ENCODE peak calls at places on chromosome 21, in eight cellular contexts. B is CD8-positive, alpha-beta T cell; V is NCI-H2107; A is fibroblast of the conjunctiva; F is prostate gland; O is H4; P is T-helper 1 cell; H is fibroblast of lung. Q is an unnamed sample.
A peak's percentile ranks its signal among the peaks of the same experiment; 100 is the strongest.

GRCh38 chr21:25938673-25939395 is 204.1 kb downstream of the GABPA start:
- DNase-seq in B (no peak), V (no peak), A (no peak), F (peak; percentile 47), O (no peak), P (no peak), H (no peak), Q (no peak)

GRCh38 chr21:44739316-44739715 is 27.9 kb upstream of the TSPEAR start:
- DNase-seq in B (no peak), V (no peak), A (no peak), F (no peak), O (no peak), P (no peak), H (no peak), Q (no peak)

GRCh38 chr21:32114434-32115063 is 164.3 kb downstream of the MIS18A start:
- DNase-seq in B (no peak), V (no peak), A (peak; percentile 30), F (no peak), O (no peak), P (no peak), H (no peak), Q (no peak)

GRCh38 chr21:45142916-45143315 is 68.5 kb downstream of the ADARB1 start:
- DNase-seq in B (no peak), V (no peak), A (no peak), F (no peak), O (no peak), P (no peak), H (no peak), Q (no peak)

GRCh38 chr21:15060776-15061175 is 4.0 kb downstream of the NRIP1 start:
- DNase-seq in B (no peak), V (no peak), A (no peak), F (no peak), O (no peak), P (no peak), H (no peak), Q (no peak)

GRCh38 chr21:40841524-40842196 is 5.3 kb downstream of the DSCAM start:
- DNase-seq in B (no peak), V (peak; percentile 88), A (no peak), F (peak; percentile 64), O (peak; percentile 40), P (no peak), H (no peak), Q (no peak)

GRCh38 chr21:39969691-39970364 is 102.6 kb downstream of the PCP4 start:
- DNase-seq in B (no peak), V (no peak), A (no peak), F (no peak), O (no peak), P (no peak), H (no peak), Q (no peak)

GRCh38 chr21:46537026-46537425 is 67.9 kb downstream of the S100B start:
- DNase-seq in B (no peak), V (no peak), A (no peak), F (no peak), O (no peak), P (no peak), H (no peak), Q (no peak)

GRCh38 chr21:36478941-36479340 is 981 bp downstream of the CLDN14 start:
- DNase-seq in B (no peak), V (no peak), A (no peak), F (no peak), O (no peak), P (no peak), H (no peak), Q (no peak)

GRCh38 chr21:35476616-35477395 is 427.7 kb upstream of the RUNX1 start:
- DNase-seq in B (no peak), V (no peak), A (peak; percentile 22), F (no peak), O (peak; percentile 20), P (no peak), H (peak; percentile 65), Q (no peak)

GRCh38 chr21:37870229-37870628 is 46.0 kb downstream of the KCNJ6 start:
- DNase-seq in B (no peak), V (no peak), A (no peak), F (no peak), O (no peak), P (no peak), H (no peak), Q (no peak)

GRCh38 chr21:45020629-45021427 is 53.6 kb upstream of the ADARB1 start:
- DNase-seq in B (no peak), V (no peak), A (no peak), F (no peak), O (no peak), P (no peak), H (peak; percentile 16), Q (no peak)

GRCh38 chr21:42527127-42527488 is 13.5 kb downstream of the SLC37A1 start:
- DNase-seq in B (no peak), V (no peak), A (no peak), F (no peak), O (no peak), P (no peak), H (no peak), Q (no peak)

GRCh38 chr21:31252611-31253010 is 91.5 kb downstream of the TIAM1 start:
- DNase-seq in B (no peak), V (no peak), A (no peak), F (no peak), O (no peak), P (no peak), H (no peak), Q (no peak)

GRCh38 chr21:44496900-44497550 is 41.7 kb downstream of the LRRC3 start:
- DNase-seq in B (no peak), V (peak; percentile 72), A (no peak), F (no peak), O (no peak), P (no peak), H (no peak), Q (no peak)

GRCh38 chr21:29716753-29717152 is 223.0 kb downstream of the GRIK1 start:
- DNase-seq in B (no peak), V (no peak), A (no peak), F (no peak), O (no peak), P (no peak), H (no peak), Q (no peak)

GRCh38 chr21:34612557-34612956 is 2.4 kb downstream of the RCAN1 start:
- DNase-seq in B (no peak), V (no peak), A (no peak), F (no peak), O (no peak), P (no peak), H (no peak), Q (no peak)

GRCh38 chr21:14686466-14687276 is 140.6 kb upstream of the SAMSN1 start:
- DNase-seq in B (no peak), V (no peak), A (no peak), F (no peak), O (no peak), P (no peak), H (no peak), Q (no peak)

GRCh38 chr21:39182484-39183271 is 573 bp downstream of the PSMG1 start:
- DNase-seq in B (no peak), V (no peak), A (no peak), F (peak; percentile 17), O (no peak), P (no peak), H (peak; percentile 42), Q (no peak)

GRCh38 chr21:37915941-37916794 is at the start of gene KCNJ6:
- DNase-seq in B (no peak), V (peak; percentile 48), A (no peak), F (peak; percentile 14), O (no peak), P (no peak), H (peak; percentile 59), Q (no peak)

GRCh38 chr21:14591882-14592281 is 45.8 kb upstream of the SAMSN1 start:
- DNase-seq in B (no peak), V (no peak), A (peak; percentile 57), F (no peak), O (no peak), P (no peak), H (peak; percentile 66), Q (peak; percentile 7)

GRCh38 chr21:36237441-36237840 is 80.8 kb downstream of the DOP1B start:
- DNase-seq in B (no peak), V (no peak), A (no peak), F (no peak), O (no peak), P (no peak), H (no peak), Q (no peak)

GRCh38 chr21:42913461-42913860 is 12.0 kb downstream of the ERVH48-1 start:
- DNase-seq in B (no peak), V (no peak), A (no peak), F (no peak), O (no peak), P (no peak), H (no peak), Q (no peak)

GRCh38 chr21:40433575-40433974 is 413.4 kb downstream of the DSCAM start:
- DNase-seq in B (no peak), V (peak; percentile 54), A (no peak), F (no peak), O (no peak), P (no peak), H (no peak), Q (no peak)